ENCODE peak calls at places on chromosomes 16 and 17, in six cellular contexts. V is tibial artery, W is Peyer's patch, O is cardiac muscle cell, Z is thoracic aorta, J is body of pancreas. P is an unnamed sample. For H3K4me1, the result is how much of the 10 kb centered on the place peaks cover.

GRCh38 chr17:60934723-60935122 is 257.1 kb downstream of the BCAS3 start:
- DNase-seq in J (no peak), V (no peak), O (no peak), W (no peak), Z (no peak), P (no peak)

GRCh38 chr16:19295393-19295792 is 9.9 kb downstream of the CLEC19A start:
- DNase-seq in J (no peak), Z (no peak), W (no peak), O (no peak), V (no peak), P (no peak)

GRCh38 chr17:68011199-68011665 is 15.0 kb upstream of the C17orf58 start:
- DNase-seq in W (peak), J (peak), O (peak), V (no peak), Z (no peak), P (no peak)

GRCh38 chr17:28953444-28954118 is 2.3 kb upstream of the PHF12 start:
- DNase-seq in V (peak), J (peak), W (no peak), Z (no peak), O (peak), P (peak)

GRCh38 chr16:2213817-2214720 is 571 bp downstream of the PGP start:
- DNase-seq in Z (no peak), O (no peak), V (no peak), W (no peak), J (no peak), P (no peak)

GRCh38 chr17:56185905-56186783 is 32.9 kb downstream of the ANKFN1 start:
- DNase-seq in Z (no peak), V (no peak), O (no peak), J (no peak), W (no peak), P (no peak)

GRCh38 chr16:81497690-81498089 is 53.1 kb downstream of the CMIP start:
- DNase-seq in V (no peak), O (no peak), Z (no peak), W (no peak), J (no peak), P (no peak)

GRCh38 chr17:37067555-37068111 is 118.9 kb downstream of the AATF start:
- DNase-seq in W (peak), O (no peak), J (peak), Z (no peak), V (no peak), P (no peak)

GRCh38 chr17:56977673-56978395 is at the start of gene SCPEP1:
- DNase-seq in V (peak), Z (peak), W (peak), O (peak), J (peak), P (no peak)

GRCh38 chr17:82812601-82813000 is 27.2 kb downstream of the ZNF750 start:
- DNase-seq in Z (no peak), W (no peak), J (no peak), O (no peak), V (no peak), P (no peak)

GRCh38 chr17:19327039-19327776 is 35.3 kb downstream of the B9D1 start:
- DNase-seq in W (no peak), O (no peak), V (peak), Z (no peak), J (no peak), P (no peak)

GRCh38 chr17:59620064-59620359 is 317 bp downstream of the CLTC start:
- DNase-seq in V (no peak), Z (no peak), J (no peak), O (no peak), W (no peak), P (no peak)

GRCh38 chr17:78726471-78727010 is 55.5 kb downstream of the CYTH1 start:
- DNase-seq in V (no peak), Z (no peak), J (no peak), W (no peak), O (no peak), P (no peak)

GRCh38 chr17:36501351-36501750 is 14.9 kb downstream of the ZNHIT3 start:
- DNase-seq in V (no peak), J (no peak), O (no peak), W (no peak), Z (no peak), P (no peak)

GRCh38 chr16:83807327-83807709 is 460 bp upstream of the HSBP1 start:
- DNase-seq in O (no peak), Z (no peak), V (no peak), W (no peak), J (no peak), P (no peak)

GRCh38 chr17:80822021-80822699 is 169.5 kb upstream of the CHMP6 start:
- DNase-seq in Z (no peak), J (no peak), O (no peak), V (peak), W (peak), P (no peak)

GRCh38 chr17:50661795-50662391 is 27.2 kb downstream of the ABCC3 start:
- DNase-seq in Z (peak), V (peak), O (no peak), J (peak), W (peak), P (no peak)

GRCh38 chr17:48003686-48004120 is 32.8 kb downstream of the CDK5RAP3 start:
- DNase-seq in O (no peak), V (no peak), J (no peak), Z (no peak), W (no peak), P (no peak)

GRCh38 chr16:55480228-55480655 is 1.2 kb downstream of the MMP2 start:
- DNase-seq in Z (peak), J (peak), W (peak), O (peak), V (peak), P (no peak)

GRCh38 chr16:6081320-6081976 is 983.9 kb upstream of the EEF2KMT start:
- DNase-seq in V (no peak), Z (no peak), W (no peak), J (peak), O (peak), P (peak)

GRCh38 chr17:82056729-82057621 is 5.3 kb downstream of the GPS1 start:
- DNase-seq in Z (no peak), J (no peak), O (no peak), V (no peak), W (no peak), P (no peak)

GRCh38 chr17:58337600-58338453 is 9.2 kb upstream of the TSPOAP1 start:
- DNase-seq in O (peak), W (peak), Z (no peak), V (peak), J (peak), P (no peak)

GRCh38 chr17:81057079-81057730 is 22.3 kb downstream of the BAIAP2 start:
- DNase-seq in W (peak), O (peak), J (no peak), Z (no peak), V (no peak), P (no peak)

GRCh38 chr16:13919330-13919682 is 648 bp upstream of the ERCC4 start:
- DNase-seq in V (no peak), J (peak), W (no peak), O (peak), Z (no peak), P (no peak)

GRCh38 chr16:50834701-50835100 is 92.8 kb downstream of the CYLD start:
- DNase-seq in J (no peak), V (no peak), W (no peak), O (no peak), Z (no peak), P (no peak)

GRCh38 chr16:359067-359763 is 6.7 kb upstream of the AXIN1 start:
- DNase-seq in V (no peak), Z (no peak), O (no peak), W (no peak), J (no peak), P (no peak)

GRCh38 chr17:20244671-20245070 is 222.7 kb downstream of the LGALS9B start:
- DNase-seq in V (no peak), W (no peak), J (no peak), O (no peak), Z (no peak), P (no peak)

GRCh38 chr17:76826290-76827138 is 41.7 kb upstream of the MGAT5B start:
- DNase-seq in J (no peak), O (peak), W (no peak), V (no peak), Z (no peak), P (no peak)

DNA sequence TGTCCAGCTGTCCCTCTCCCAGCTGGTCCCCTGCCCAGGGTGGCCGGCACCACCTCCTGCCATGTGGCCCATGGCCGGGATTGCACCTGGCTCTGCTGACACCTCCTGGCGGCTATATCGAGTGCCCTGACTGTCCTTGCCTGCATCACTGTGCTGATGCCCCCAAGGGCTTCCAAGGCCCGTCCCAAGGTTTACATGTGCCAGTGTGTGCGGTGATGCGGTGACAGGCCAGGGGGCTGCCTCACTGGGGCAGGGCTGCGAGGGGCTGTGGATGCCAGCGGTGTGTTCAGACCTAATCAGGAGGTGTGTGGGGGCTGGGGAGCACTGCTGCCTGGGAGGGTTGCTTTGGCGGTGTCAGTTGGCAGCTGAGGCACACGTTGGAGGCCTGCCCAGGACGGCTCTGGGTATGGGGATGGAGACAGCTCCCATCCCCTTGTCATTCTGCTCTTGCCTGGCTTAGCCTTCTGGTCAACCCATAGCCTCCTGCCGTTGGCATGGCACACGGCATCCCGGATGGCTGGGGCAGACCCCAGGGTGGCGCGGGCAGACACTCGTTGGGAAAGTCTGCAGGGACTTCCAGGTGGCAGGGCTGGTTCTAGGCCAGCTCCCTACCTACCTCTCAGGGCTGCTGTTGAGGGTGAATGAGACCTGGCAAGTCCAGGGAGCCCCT is 5.5 kb downstream of the MAP2K3 start:
- DNase-seq in O (no peak), V (no peak), W (no peak), J (peak), Z (no peak), P (no peak)
- H3K27ac ChIP-seq in O (no peak), V (peak), W (peak), J (peak), Z (peak), P (no peak)

GRCh38 chr16:88381820-88382451 is 823 bp upstream of the ZNF469 start:
- DNase-seq in V (peak), W (no peak), J (no peak), O (peak), Z (no peak), P (peak)

GRCh38 chr16:88382491-88383400 is at the start of gene ZNF469:
- DNase-seq in J (no peak), Z (no peak), V (peak), O (peak), W (no peak), P (no peak)

GRCh38 chr16:88385112-88385594 is 2.4 kb downstream of the ZNF469 start:
- DNase-seq in O (no peak), Z (no peak), J (no peak), V (no peak), W (no peak), P (no peak)

GRCh38 chr16:88384222-88385111 is 1.7 kb downstream of the ZNF469 start:
- DNase-seq in W (no peak), O (no peak), Z (no peak), J (no peak), V (peak), P (no peak)

DNA sequence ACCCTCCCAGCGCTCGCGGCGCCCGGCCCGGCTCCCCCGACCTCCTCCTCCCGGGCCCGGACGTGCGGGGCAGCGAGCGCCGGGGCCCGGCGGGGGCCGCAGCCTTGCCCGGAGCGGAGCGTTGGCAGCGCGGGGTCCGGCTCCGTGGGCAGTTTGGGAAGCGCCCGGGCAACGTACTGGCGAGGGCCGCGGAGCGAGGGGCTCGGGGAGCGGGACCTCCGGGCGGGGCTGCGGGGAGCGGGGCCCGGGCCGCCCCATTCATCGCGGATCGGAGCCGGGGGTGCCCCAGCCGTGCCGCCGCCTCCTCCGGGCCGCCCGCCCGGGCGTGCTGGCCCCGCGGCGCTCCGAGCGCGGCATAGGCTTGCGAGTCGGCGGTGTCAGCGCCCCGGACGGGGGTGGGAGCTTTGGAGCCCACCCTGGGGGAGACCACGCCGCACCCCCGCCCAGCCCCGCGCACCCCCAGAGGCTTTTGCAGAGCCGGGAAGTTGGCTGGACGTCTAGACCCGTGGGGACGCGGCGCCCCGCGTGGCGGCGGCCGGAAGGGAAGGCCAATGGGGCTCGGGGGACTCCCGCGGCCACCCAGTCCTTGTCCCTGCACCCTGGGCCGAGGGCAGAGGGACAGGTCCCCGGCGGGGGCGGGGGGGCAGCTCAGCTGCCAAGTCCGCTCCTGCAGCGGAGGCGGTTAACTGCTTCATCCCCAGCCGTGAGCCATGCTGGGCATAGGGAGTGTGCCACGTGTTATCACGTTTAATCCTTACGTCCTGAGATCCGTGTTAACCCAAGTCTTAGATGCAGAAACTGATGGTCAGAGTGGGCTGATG is 852 bp downstream of the ZNF469 start:
- DNase-seq in Z (no peak), O (peak), J (no peak), V (peak), W (peak), P (no peak)
- H3K4me3 ChIP-seq in Z (peak), O (peak), J (no peak), V (peak), W (peak), P (peak)

GRCh38 chr17:7214300-7215135 is 5.1 kb downstream of the DLG4 start:
- DNase-seq in W (peak), V (peak), Z (peak), O (peak), J (peak), P (peak)

GRCh38 chr17:7215136-7215638 is 4.4 kb downstream of the DLG4 start:
- DNase-seq in V (no peak), J (no peak), O (no peak), Z (no peak), W (no peak), P (peak)

GRCh38 chr17:7213895-7214299 is 5.7 kb downstream of the DLG4 start:
- DNase-seq in V (no peak), O (peak), Z (peak), J (peak), W (no peak), P (peak)

GRCh38 chr17:7208754-7209460 is 10.7 kb downstream of the DLG4 start:
- DNase-seq in Z (no peak), J (no peak), V (no peak), W (no peak), O (no peak), P (no peak)

DNA sequence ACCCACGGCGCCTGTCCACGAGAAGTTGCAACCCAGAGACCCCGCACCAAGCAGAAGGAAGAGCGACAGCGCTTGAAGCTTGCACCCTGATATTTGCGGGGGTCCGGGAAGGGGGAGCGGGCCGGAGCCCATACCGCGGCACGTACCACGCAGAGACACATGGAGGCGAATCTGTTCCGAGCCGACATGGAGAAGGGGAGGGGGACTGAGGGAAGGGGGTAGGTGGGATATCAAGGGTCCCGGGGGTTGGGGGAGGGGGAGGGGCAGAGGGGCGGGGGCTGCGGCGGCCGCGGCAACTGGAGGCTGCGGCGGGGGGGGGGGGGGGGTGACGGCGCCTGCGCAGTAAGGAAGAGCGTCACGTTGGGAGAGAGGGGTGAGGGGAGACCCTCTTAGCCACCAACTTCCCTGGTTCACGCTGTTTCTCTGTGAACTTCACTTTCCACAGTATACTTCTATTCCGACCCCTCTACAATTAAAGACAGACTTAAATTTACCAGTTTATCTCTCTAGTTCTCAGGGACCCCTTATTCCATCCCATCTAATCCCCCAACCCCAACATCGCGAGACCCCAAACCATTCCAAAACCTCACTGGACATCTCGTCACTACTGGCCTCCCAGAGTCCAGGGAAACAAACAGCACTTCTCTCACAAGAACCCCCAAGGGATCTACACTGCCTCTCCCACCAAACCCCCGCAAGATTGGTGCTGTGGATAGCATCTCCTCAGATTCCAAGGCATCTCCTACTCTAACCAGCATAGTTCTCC is 7.9 kb downstream of the DLG4 start:
- DNase-seq in J (no peak), O (no peak), Z (no peak), V (no peak), W (no peak), P (no peak)
- H3K4me1 ChIP-seq in J (under half), O (under half), Z (under half), V (under half), W (under half), P (under half)

GRCh38 chr16:86508947-86509758 is 1.2 kb upstream of the FOXF1 start:
- DNase-seq in J (peak), W (no peak), Z (no peak), V (no peak), O (peak), P (no peak)
- H3K27ac ChIP-seq in J (peak), W (peak), Z (peak), V (peak), O (no peak), P (no peak)

DNA sequence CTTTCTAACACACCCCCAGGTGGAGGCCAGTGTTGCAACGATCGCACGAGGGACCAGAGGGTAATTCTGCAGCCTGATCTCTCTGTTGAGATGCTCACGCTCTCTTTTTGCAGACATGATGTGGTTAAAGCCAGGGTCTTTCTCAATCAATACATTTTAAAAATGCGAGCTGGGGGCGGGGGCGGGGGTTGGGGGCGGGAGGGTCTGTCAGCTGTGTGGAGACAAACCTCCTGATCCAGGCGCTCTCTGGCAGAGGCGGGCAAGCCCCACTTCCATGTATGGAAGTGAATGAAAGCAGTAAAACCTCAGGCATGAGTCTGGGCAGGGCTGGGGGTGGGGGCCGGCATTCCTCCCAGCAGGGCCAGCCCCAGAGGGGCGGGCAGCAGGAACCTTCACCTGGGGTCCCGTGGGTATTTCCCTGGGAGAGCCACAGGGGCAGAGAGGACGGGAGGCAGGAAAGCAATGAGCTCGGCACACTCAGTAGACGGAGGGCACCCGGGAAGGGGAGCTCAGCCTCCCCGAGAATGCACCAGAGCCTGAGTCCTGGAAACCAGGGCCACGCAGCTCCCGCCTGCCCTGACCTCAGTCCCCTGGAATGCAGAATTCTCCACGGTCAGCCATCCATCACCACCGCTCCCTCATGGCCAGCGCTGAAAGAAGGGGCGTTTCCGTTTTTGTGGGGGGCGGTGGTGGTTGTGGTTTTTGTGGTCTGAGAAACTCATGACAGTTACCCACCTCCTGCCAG is 28.0 kb downstream of the NXN start:
- DNase-seq in Z (no peak), J (peak), O (peak), W (no peak), V (no peak), P (peak)
- H3K4me3 ChIP-seq in Z (peak), J (no peak), O (no peak), W (no peak), V (peak), P (no peak)

GRCh38 chr16:70702624-70703023 is 16.8 kb upstream of the MTSS2 start:
- DNase-seq in J (no peak), W (no peak), V (no peak), Z (no peak), O (no peak), P (no peak)

GRCh38 chr16:70703041-70703834 is 17.4 kb upstream of the MTSS2 start:
- DNase-seq in Z (peak), V (peak), O (peak), J (peak), W (no peak), P (no peak)

GRCh38 chr16:70703835-70704381 is 18.1 kb upstream of the MTSS2 start:
- DNase-seq in W (no peak), O (no peak), V (peak), J (no peak), Z (no peak), P (no peak)

GRCh38 chr16:70705056-70705455 is 19.2 kb upstream of the MTSS2 start:
- DNase-seq in O (no peak), Z (no peak), V (peak), J (no peak), W (no peak), P (no peak)

GRCh38 chr16:70704586-70704985 is 18.7 kb upstream of the MTSS2 start:
- DNase-seq in Z (no peak), J (no peak), V (peak), O (no peak), W (no peak), P (no peak)
- H3K4me1 ChIP-seq in Z (half or more), J (under half), V (under half), O (under half), W (under half), P (under half)

DNA sequence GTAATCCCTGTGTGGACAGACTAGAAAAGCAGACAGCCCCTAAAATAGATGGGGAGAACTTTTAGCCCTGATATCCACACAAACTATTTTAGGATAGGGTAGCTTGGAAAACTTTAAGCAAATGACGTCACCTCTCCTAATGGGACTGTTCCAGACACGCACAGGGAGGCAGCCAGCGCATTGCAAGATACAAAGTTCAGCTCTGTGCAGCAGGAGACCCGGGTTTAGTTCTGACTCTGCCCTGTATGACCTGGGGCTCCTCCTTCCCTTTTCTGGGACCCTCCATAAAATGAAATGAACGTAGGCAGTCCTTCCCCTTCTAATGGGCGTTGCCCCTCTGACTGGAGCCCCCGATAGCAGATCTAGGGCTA is 6.3 kb downstream of the ZNF689 start:
- DNase-seq in W (no peak), Z (no peak), J (no peak), O (no peak), V (no peak), P (no peak)
- H3K27ac ChIP-seq in W (peak), Z (no peak), J (no peak), O (no peak), V (no peak), P (no peak)

P was measured in iPS DF 6.9.